ENCODE peak calls at places on chromosomes 2 and 18, in nine cellular contexts. Y is Daoy; N is NCI-H1417; E is activated CD4-positive, alpha-beta T cell treated with anti-CD3 and anti-CD28 coated beads, Interleukin-2, amount 50 U/mL, for 48 hours; P is cardiac muscle cell; J is activated naive CD4-positive, alpha-beta T cell treated with anti-CD3 and anti-CD28 coated beads, Interleukin-2, amount 10 ng/mL, durations not matched to agents 7 days and 5 days; G is adipocyte; X is mucosa of descending colon; W is tibial artery. T is an unnamed sample.

GRCh38 chr2:149924028-149924427 is 336.5 kb upstream of the MMADHC start:
- DNase-seq in Y (no peak), N (no peak), E (no peak), P (no peak), J (no peak), G (no peak), X (no peak), W (no peak), T (no peak)

GRCh38 chr2:242010567-242011513 is 141.3 kb downstream of the RTP5 start:
- DNase-seq in Y (no peak), N (no peak), E (peak; percentile 17), P (no peak), J (peak; percentile 50), G (no peak), X (no peak), W (no peak), T (no peak)

GRCh38 chr18:25454270-25454659 is 102.3 kb upstream of the ZNF521 start:
- DNase-seq in Y (no peak), N (no peak), E (no peak), P (no peak), J (no peak), G (no peak), X (no peak), W (no peak), T (no peak)

GRCh38 chr18:50117876-50118275 is 77.1 kb downstream of the MYO5B start:
- DNase-seq in Y (no peak), N (no peak), E (no peak), P (no peak), J (no peak), G (no peak), X (no peak), W (no peak), T (no peak)

GRCh38 chr2:637804-638203 is 39.4 kb downstream of the TMEM18 start:
- DNase-seq in Y (no peak), N (no peak), E (no peak), P (no peak), J (no peak), G (no peak), X (no peak), W (no peak), T (no peak)

GRCh38 chr2:238939074-238939473 is 91.2 kb downstream of the TWIST2 start:
- DNase-seq in Y (no peak), N (no peak), E (no peak), P (no peak), J (no peak), G (no peak), X (no peak), W (peak; percentile 85), T (peak; percentile 41)

GRCh38 chr2:230219419-230220331 is at the start of gene SP110:
- DNase-seq in Y (peak; percentile 89), N (no peak), E (peak; percentile 82), P (peak; percentile 45), J (peak; percentile 90), G (peak; percentile 93), X (peak; percentile 90), W (peak; percentile 89), T (peak; percentile 79)

GRCh38 chr2:196592912-196593881 is 46.3 kb upstream of the CCDC150 start:
- DNase-seq in Y (peak; percentile 71), N (peak; percentile 61), E (peak; percentile 31), P (peak; percentile 86), J (peak; percentile 41), G (peak; percentile 84), X (peak; percentile 6), W (no peak), T (no peak)

GRCh38 chr2:235320341-235320740 is 173.5 kb upstream of the AGAP1 start:
- DNase-seq in Y (peak; percentile 32), N (no peak), E (no peak), P (no peak), J (no peak), G (no peak), X (no peak), W (no peak), T (no peak)

GRCh38 chr18:34677056-34677574 is 33.0 kb upstream of the DTNA start:
- DNase-seq in Y (no peak), N (no peak), E (no peak), P (no peak), J (no peak), G (no peak), X (no peak), W (no peak), T (no peak)

GRCh38 chr2:112159454-112159921 is 21.3 kb downstream of the FBLN7 start:
- DNase-seq in Y (no peak), N (peak; percentile 51), E (no peak), P (no peak), J (peak; percentile 10), G (no peak), X (no peak), W (peak; percentile 60), T (no peak)

T was measured in AG09319.